ENCODE peak calls at places on chromosomes 5 and 9, in eight cellular contexts. U is upper lobe of right lung, X is RWPE2, H is psoas muscle, W is brain microvascular endothelial cell, I is colonic mucosa, D is fibroblast of lung, J is spleen. B is an unnamed sample.

GRCh38 chr5:146667633-146668032 is 151.6 kb upstream of the GPR151 start:
- DNase-seq in X (no peak), H (no peak), D (peak; percentile 31), J (no peak), I (no peak), U (no peak), W (peak; percentile 2), B (no peak)

GRCh38 chr5:139863855-139864558 is 68.4 kb downstream of the PSD2 start:
- DNase-seq in X (no peak), H (peak; percentile 65), W (peak; percentile 44), U (peak; percentile 72), J (no peak), I (peak; percentile 69), D (peak; percentile 59), B (peak; percentile 58)

GRCh38 chr9:27090231-27090630 is 18.8 kb upstream of the TEK start:
- DNase-seq in I (no peak), H (no peak), W (no peak), U (no peak), X (no peak), J (no peak), D (peak; percentile 17), B (no peak)

GRCh38 chr5:150904479-150905311 is at the start of gene ZNF300:
- DNase-seq in W (peak; percentile 94), J (peak; percentile 89), U (peak; percentile 87), D (peak; percentile 97), H (peak; percentile 84), I (peak; percentile 87), X (peak; percentile 81), B (peak; percentile 82)

GRCh38 chr9:132094314-132094791 is 14.7 kb upstream of the MED27 start:
- DNase-seq in U (no peak), X (no peak), H (no peak), D (peak; percentile 93), I (no peak), J (no peak), W (peak; percentile 58), B (no peak)

GRCh38 chr9:95171001-95171400 is 146.5 kb downstream of the FANCC start:
- DNase-seq in H (no peak), I (no peak), W (peak; percentile 70), J (no peak), D (peak; percentile 55), X (no peak), U (no peak), B (no peak)

GRCh38 chr9:130542457-130543228 is 36.7 kb upstream of the FUBP3 start:
- DNase-seq in H (no peak), X (no peak), U (no peak), J (no peak), D (peak; percentile 33), I (no peak), W (no peak), B (no peak)

GRCh38 chr5:54717870-54718269 is 200.3 kb downstream of the SNX18 start:
- DNase-seq in X (no peak), U (no peak), I (no peak), W (no peak), H (no peak), J (no peak), D (no peak), B (no peak)

GRCh38 chr9:133959966-133960567 is 32.1 kb downstream of the VAV2 start:
- DNase-seq in D (no peak), X (no peak), W (no peak), H (no peak), I (no peak), J (peak; percentile 50), U (no peak), B (peak; percentile 35)

GRCh38 chr5:55577353-55578060 is 42.7 kb upstream of the PLPP1 start:
- DNase-seq in W (no peak), J (no peak), X (no peak), D (peak; percentile 72), I (no peak), U (no peak), H (peak; percentile 27), B (no peak)

GRCh38 chr5:43192558-43193170 is 639 bp downstream of the NIM1K start:
- DNase-seq in J (peak; percentile 78), X (no peak), W (no peak), I (no peak), U (peak; percentile 68), D (peak; percentile 39), H (peak; percentile 46), B (peak; percentile 55)

GRCh38 chr5:170254056-170254455 is 21.3 kb downstream of the C5orf58 start:
- DNase-seq in X (no peak), U (no peak), J (no peak), D (no peak), W (no peak), H (no peak), I (no peak), B (no peak)

GRCh38 chr5:165630211-165630866 is 2124.9 kb downstream of the MAT2B start:
- DNase-seq in W (peak; percentile 12), U (no peak), X (no peak), J (no peak), D (peak; percentile 83), H (no peak), I (peak; percentile 53), B (no peak)

GRCh38 chr5:172144291-172144815 is 43.7 kb downstream of the STK10 start:
- DNase-seq in J (no peak), I (peak; percentile 35), U (no peak), W (peak; percentile 24), X (peak; percentile 51), D (no peak), H (no peak), B (no peak)

GRCh38 chr5:172141949-172142319 is 46.1 kb downstream of the STK10 start:
- DNase-seq in X (no peak), U (no peak), D (no peak), I (no peak), J (no peak), H (no peak), W (no peak), B (no peak)

GRCh38 chr5:172144931-172145869 is 42.8 kb downstream of the STK10 start:
- DNase-seq in I (no peak), W (no peak), U (no peak), X (peak; percentile 44), H (no peak), D (no peak), J (no peak), B (no peak)

GRCh38 chr5:172142709-172143215 is 45.3 kb downstream of the STK10 start:
- DNase-seq in H (no peak), D (no peak), I (peak; percentile 37), J (no peak), U (no peak), W (peak; percentile 61), X (peak; percentile 20), B (no peak)

GRCh38 chr5:172143875-172144274 is 44.1 kb downstream of the STK10 start:
- DNase-seq in W (no peak), U (no peak), H (no peak), J (no peak), I (no peak), X (peak; percentile 3), D (no peak), B (no peak)
- H3K27ac ChIP-seq in W (no peak overlapping the region), U (no peak overlapping the region), H (no peak overlapping the region), J (no peak overlapping the region), I (peak overlapping the region; percentile 53), X (no peak overlapping the region), D (no peak overlapping the region), B (no peak overlapping the region)

DNA sequence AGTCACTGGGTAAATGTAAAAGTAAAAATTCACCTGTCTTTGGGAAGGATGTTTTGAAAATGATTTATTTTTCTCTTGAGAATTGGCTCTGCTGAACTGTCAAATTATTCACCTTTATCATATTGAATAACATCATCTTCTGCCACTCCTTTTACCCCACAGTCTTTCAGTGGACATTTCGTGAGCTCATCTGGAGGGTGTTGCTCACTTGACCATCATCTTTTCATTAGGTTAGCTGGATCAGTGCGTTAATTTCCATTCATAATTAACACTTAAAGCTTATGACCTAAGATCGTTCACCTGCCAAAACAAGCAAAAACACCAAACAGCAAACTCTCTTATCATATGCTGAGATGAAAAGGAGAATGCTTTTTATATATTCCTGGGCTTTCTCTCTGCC is 53.4 kb upstream of the TNFAIP8 start:
- DNase-seq in J (no peak), I (no peak), W (no peak), D (no peak), H (no peak), X (no peak), U (no peak), B (no peak)
- TF ChIP-seq CTCF in J (no peak), I (no peak), W (no peak), D (no peak), H (no peak), X (no peak), U (no peak), B (no peak)

GRCh38 chr5:11620172-11620571 is 284.1 kb downstream of the CTNND2 start:
- DNase-seq in I (no peak), X (no peak), W (no peak), D (no peak), U (no peak), H (no peak), J (no peak), B (no peak)

GRCh38 chr5:11619339-11620028 is 284.8 kb downstream of the CTNND2 start:
- DNase-seq in X (no peak), I (no peak), W (no peak), D (no peak), U (no peak), H (no peak), J (no peak), B (no peak)

GRCh38 chr5:11622785-11623184 is 281.5 kb downstream of the CTNND2 start:
- DNase-seq in I (no peak), H (no peak), D (no peak), W (no peak), U (no peak), X (no peak), J (no peak), B (no peak)

DNA sequence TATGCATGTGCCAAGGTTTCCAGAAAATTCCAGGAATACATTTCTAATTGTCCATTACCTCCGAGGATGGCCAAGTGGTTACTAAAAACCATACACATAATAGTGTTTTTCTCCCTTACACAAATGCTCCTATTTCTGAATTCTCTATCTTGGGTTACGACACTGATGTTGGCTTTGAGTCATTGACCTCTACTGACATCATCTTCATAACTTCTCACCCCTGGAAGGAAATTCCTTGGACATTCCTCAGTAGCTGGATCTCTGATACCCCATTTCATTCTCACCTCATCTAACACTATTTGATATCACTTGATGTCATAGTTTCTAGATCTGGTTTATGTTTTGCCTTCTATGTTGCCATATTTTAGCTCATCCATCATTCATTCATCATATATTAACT is 287.2 kb downstream of the CTNND2 start:
- DNase-seq in I (no peak), D (no peak), U (no peak), J (no peak), W (no peak), X (no peak), H (no peak), B (no peak)
- H3K27ac ChIP-seq in I (no peak overlapping the region), D (no peak overlapping the region), U (no peak overlapping the region), J (no peak overlapping the region), W (no peak overlapping the region), X (no peak overlapping the region), H (no peak overlapping the region), B (no peak overlapping the region)

DNA sequence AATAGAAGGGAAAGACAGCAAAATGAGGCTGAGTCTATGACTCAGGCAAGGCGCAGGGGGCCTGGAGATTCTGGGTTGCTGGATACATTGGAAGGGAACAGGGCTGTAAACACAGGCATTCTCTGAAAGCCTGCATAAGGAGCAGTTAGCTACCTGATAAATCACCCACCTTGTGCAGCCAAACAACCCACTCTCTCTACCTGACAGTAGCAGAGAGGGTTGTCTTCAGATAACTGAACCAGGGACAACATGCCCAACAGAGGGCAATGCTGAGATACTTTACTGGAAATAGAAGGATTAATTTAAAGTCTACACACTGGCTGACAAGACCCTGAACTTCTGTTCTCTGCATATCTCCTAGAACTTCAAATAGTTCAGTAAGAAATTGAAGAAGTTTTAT is 161.6 kb downstream of the KCTD16 start:
- DNase-seq in W (no peak), X (no peak), J (no peak), H (no peak), I (no peak), D (peak; percentile 2), U (no peak), B (no peak)
- TF ChIP-seq CTCF in W (no peak), X (peak; percentile 17), J (no peak), H (no peak), I (no peak), D (peak; percentile 19), U (no peak), B (no peak)

B was measured in lower lobe of right lung.